ENCODE peak calls at places on chromosome 22, in five cellular contexts. One of them, this sample, is unnamed.

GRCh38 chr22:46007848-46008261 is 30.9 kb upstream of the WNT7B start:
- DNase-seq in SJSA1: peak
- DNase-seq in activated gamma-delta T cell treated with anti-CD3 and anti-CD28 coated beads, Interleukin-2, amount 50 U/mL, for 16 hours: no peak
- DNase-seq in GM20000: no peak
- DNase-seq in lower lobe of right lung: peak
- DNase-seq in this sample: no peak

GRCh38 chr22:37214431-37215025 is 2.3 kb upstream of the SSTR3 start:
- DNase-seq in SJSA1: no peak
- DNase-seq in activated gamma-delta T cell treated with anti-CD3 and anti-CD28 coated beads, Interleukin-2, amount 50 U/mL, for 16 hours: no peak
- DNase-seq in lower lobe of right lung: peak
- DNase-seq in GM20000: no peak
- DNase-seq in this sample: no peak

GRCh38 chr22:48919851-48920589 is 907.7 kb downstream of the BRD1 start:
- DNase-seq in GM20000: no peak
- DNase-seq in lower lobe of right lung: no peak
- DNase-seq in SJSA1: no peak
- DNase-seq in activated gamma-delta T cell treated with anti-CD3 and anti-CD28 coated beads, Interleukin-2, amount 50 U/mL, for 16 hours: no peak
- DNase-seq in this sample: no peak

GRCh38 chr22:40533712-40534378 is 102.7 kb downstream of the MRTFA start:
- DNase-seq in SJSA1: no peak
- DNase-seq in activated gamma-delta T cell treated with anti-CD3 and anti-CD28 coated beads, Interleukin-2, amount 50 U/mL, for 16 hours: peak
- DNase-seq in GM20000: peak
- DNase-seq in lower lobe of right lung: no peak
- DNase-seq in this sample: peak

GRCh38 chr22:50250555-50251471 is at the start of gene HDAC10:
- DNase-seq in SJSA1: peak
- DNase-seq in lower lobe of right lung: peak
- DNase-seq in activated gamma-delta T cell treated with anti-CD3 and anti-CD28 coated beads, Interleukin-2, amount 50 U/mL, for 16 hours: peak
- DNase-seq in GM20000: peak
- DNase-seq in this sample: peak

GRCh38 chr22:50047346-50047745 is 10.8 kb downstream of the TTLL8 start:
- DNase-seq in lower lobe of right lung: no peak
- DNase-seq in SJSA1: no peak
- DNase-seq in GM20000: no peak
- DNase-seq in activated gamma-delta T cell treated with anti-CD3 and anti-CD28 coated beads, Interleukin-2, amount 50 U/mL, for 16 hours: no peak
- DNase-seq in this sample: no peak

GRCh38 chr22:21073482-21073881 is 27.7 kb downstream of the LRRC74B start:
- DNase-seq in SJSA1: no peak
- DNase-seq in activated gamma-delta T cell treated with anti-CD3 and anti-CD28 coated beads, Interleukin-2, amount 50 U/mL, for 16 hours: no peak
- DNase-seq in GM20000: no peak
- DNase-seq in lower lobe of right lung: no peak
- DNase-seq in this sample: no peak

GRCh38 chr22:23913306-23913660 is 19.1 kb downstream of the MIF start:
- DNase-seq in lower lobe of right lung: no peak
- DNase-seq in GM20000: peak
- DNase-seq in activated gamma-delta T cell treated with anti-CD3 and anti-CD28 coated beads, Interleukin-2, amount 50 U/mL, for 16 hours: no peak
- DNase-seq in SJSA1: no peak
- DNase-seq in this sample: peak

GRCh38 chr22:20622650-20623339 is 115.4 kb downstream of the MED15 start:
- DNase-seq in SJSA1: no peak
- DNase-seq in lower lobe of right lung: no peak
- DNase-seq in activated gamma-delta T cell treated with anti-CD3 and anti-CD28 coated beads, Interleukin-2, amount 50 U/mL, for 16 hours: no peak
- DNase-seq in GM20000: no peak
- DNase-seq in this sample: no peak

GRCh38 chr22:37546436-37547248 is 13.6 kb upstream of the CDC42EP1 start:
- DNase-seq in activated gamma-delta T cell treated with anti-CD3 and anti-CD28 coated beads, Interleukin-2, amount 50 U/mL, for 16 hours: no peak
- DNase-seq in SJSA1: peak
- DNase-seq in lower lobe of right lung: peak
- DNase-seq in GM20000: no peak
- DNase-seq in this sample: no peak

GRCh38 chr22:42697542-42698013 is 23.1 kb downstream of the A4GALT start:
- DNase-seq in GM20000: no peak
- DNase-seq in SJSA1: peak
- DNase-seq in lower lobe of right lung: no peak
- DNase-seq in activated gamma-delta T cell treated with anti-CD3 and anti-CD28 coated beads, Interleukin-2, amount 50 U/mL, for 16 hours: no peak
- DNase-seq in this sample: no peak

GRCh38 chr22:38238519-38239051 is 34.2 kb downstream of the TMEM184B start:
- DNase-seq in activated gamma-delta T cell treated with anti-CD3 and anti-CD28 coated beads, Interleukin-2, amount 50 U/mL, for 16 hours: no peak
- DNase-seq in SJSA1: no peak
- DNase-seq in GM20000: no peak
- DNase-seq in lower lobe of right lung: no peak
- DNase-seq in this sample: no peak

GRCh38 chr22:31954535-31955326 is 10.4 kb downstream of the YWHAH start:
- DNase-seq in activated gamma-delta T cell treated with anti-CD3 and anti-CD28 coated beads, Interleukin-2, amount 50 U/mL, for 16 hours: no peak
- DNase-seq in GM20000: no peak
- DNase-seq in lower lobe of right lung: no peak
- DNase-seq in SJSA1: no peak
- DNase-seq in this sample: no peak

GRCh38 chr22:46942816-46943783 is 180.7 kb downstream of the TBC1D22A start:
- DNase-seq in SJSA1: no peak
- DNase-seq in GM20000: no peak
- DNase-seq in lower lobe of right lung: peak
- DNase-seq in activated gamma-delta T cell treated with anti-CD3 and anti-CD28 coated beads, Interleukin-2, amount 50 U/mL, for 16 hours: no peak
- DNase-seq in this sample: no peak

GRCh38 chr22:46660604-46661201 is 40.5 kb downstream of the GRAMD4 start:
- DNase-seq in SJSA1: no peak
- DNase-seq in GM20000: no peak
- DNase-seq in activated gamma-delta T cell treated with anti-CD3 and anti-CD28 coated beads, Interleukin-2, amount 50 U/mL, for 16 hours: no peak
- DNase-seq in lower lobe of right lung: no peak
- DNase-seq in this sample: no peak